ENCODE peak calls at places on chromosomes 13 and 19, in six cellular contexts. V is A549, K is endothelial cell of umbilical vein, T is HepG2, Y is K562, Q is GM12878. U is an unnamed sample.

GRCh38 chr13:92158335-92158734 is 759.9 kb downstream of the GPC5 start:
- DNase-seq in V (no peak), K (no peak), T (no peak), Y (no peak), Q (no peak), U (peak; percentile 56)

GRCh38 chr19:3407556-3408516 is 41.5 kb downstream of the NFIC start:
- DNase-seq in V (no peak), K (no peak), T (peak; percentile 39), Y (peak; percentile 4), Q (no peak), U (no peak)

GRCh38 chr13:23455401-23456185 is 22.1 kb upstream of the SACS start:
- DNase-seq in V (no peak), K (no peak), T (no peak), Y (no peak), Q (no peak), U (no peak)

GRCh38 chr19:48793271-48793670 is 17.6 kb downstream of the BCAT2 start:
- DNase-seq in V (no peak), K (no peak), T (peak; percentile 58), Y (no peak), Q (no peak), U (no peak)

GRCh38 chr13:99172951-99173350 is 27.7 kb upstream of the UBAC2 start:
- DNase-seq in V (no peak), K (no peak), T (no peak), Y (no peak), Q (no peak), U (no peak)

GRCh38 chr13:112576768-112577167 is 11.2 kb downstream of the TUBGCP3 start:
- DNase-seq in V (no peak), K (no peak), T (no peak), Y (no peak), Q (no peak), U (no peak)

GRCh38 chr19:11196406-11197287 is 698 bp downstream of the KANK2 start:
- DNase-seq in V (peak; percentile 29), K (peak; percentile 46), T (no peak), Y (peak; percentile 72), Q (no peak), U (peak; percentile 32)

GRCh38 chr13:102373221-102373620 is 28.6 kb downstream of the FGF14 start:
- DNase-seq in V (no peak), K (no peak), T (no peak), Y (no peak), Q (no peak), U (no peak)

GRCh38 chr13:97257800-97258799 is 36.0 kb downstream of the MBNL2 start:
- DNase-seq in V (peak; percentile 85), K (peak; percentile 98), T (peak; percentile 87), Y (peak; percentile 65), Q (peak; percentile 37), U (peak; percentile 53)

GRCh38 chr19:47036233-47036651 is 12.2 kb downstream of the TMEM160 start:
- DNase-seq in V (no peak), K (no peak), T (no peak), Y (no peak), Q (no peak), U (peak; percentile 93)

GRCh38 chr19:35539314-35539713 is 6.1 kb downstream of the GAPDHS start:
- DNase-seq in V (no peak), K (no peak), T (no peak), Y (no peak), Q (no peak), U (no peak)

GRCh38 chr19:3656747-3657394 is 30.3 kb upstream of the CACTIN start:
- DNase-seq in V (no peak), K (no peak), T (no peak), Y (no peak), Q (no peak), U (no peak)

GRCh38 chr13:50388481-50388880 is 373.2 kb downstream of the KCNRG start:
- DNase-seq in V (no peak), K (peak; percentile 83), T (no peak), Y (no peak), Q (no peak), U (no peak)

GRCh38 chr13:112928958-112929777 is 39.8 kb upstream of the MCF2L start:
- DNase-seq in V (no peak), K (peak; percentile 26), T (peak; percentile 78), Y (no peak), Q (no peak), U (peak; percentile 48)

GRCh38 chr19:56678205-56678604 is 6.6 kb upstream of the ZNF835 start:
- DNase-seq in V (no peak), K (no peak), T (no peak), Y (no peak), Q (no peak), U (no peak)

GRCh38 chr13:50006426-50007135 is 8.7 kb upstream of the KCNRG start:
- DNase-seq in V (no peak), K (peak; percentile 25), T (no peak), Y (no peak), Q (no peak), U (no peak)

GRCh38 chr13:98436379-98436909 is 140.5 kb downstream of the STK24 start:
- DNase-seq in V (no peak), K (no peak), T (no peak), Y (no peak), Q (no peak), U (no peak)

GRCh38 chr13:110334841-110335490 is 27.9 kb downstream of the COL4A2 start:
- DNase-seq in V (no peak), K (no peak), T (no peak), Y (no peak), Q (no peak), U (no peak)

GRCh38 chr19:43760941-43761340 is 6.2 kb upstream of the SMG9 start:
- DNase-seq in V (no peak), K (no peak), T (no peak), Y (no peak), Q (no peak), U (no peak)

GRCh38 chr19:31261651-31262331 is 87.4 kb downstream of the TSHZ3 start:
- DNase-seq in V (no peak), K (no peak), T (no peak), Y (no peak), Q (no peak), U (no peak)

DNA sequence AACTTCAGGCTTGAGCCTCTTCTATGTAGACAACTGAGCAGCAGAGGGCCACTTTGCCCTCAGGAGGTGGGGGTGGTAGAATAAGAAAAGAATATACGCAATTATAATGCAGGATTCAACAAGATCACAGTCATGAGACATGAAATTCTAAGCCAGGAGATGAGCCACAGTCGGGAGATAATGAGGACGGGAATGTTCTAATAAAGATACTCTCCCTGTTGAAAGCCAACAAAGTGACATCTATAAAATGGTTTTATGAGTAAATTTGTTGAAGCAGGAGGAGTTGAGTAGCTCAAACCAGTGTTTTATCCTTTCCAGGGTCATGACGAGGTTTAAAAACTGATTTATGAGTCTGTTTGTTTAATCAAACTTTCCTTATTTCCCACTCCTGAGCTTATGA is 152.0 kb upstream of the SERP2 start:
- DNase-seq in V (no peak), K (no peak), T (no peak), Y (no peak), Q (no peak), U (no peak)
- TF ChIP-seq CTCF in V (no peak), K (no peak), T (no peak), Y (no peak), Q (no peak), U (no peak)

GRCh38 chr13:72290962-72291681 is 424.1 kb upstream of the DACH1 start:
- DNase-seq in V (no peak), K (no peak), T (no peak), Y (no peak), Q (no peak), U (peak; percentile 12)
- TF ChIP-seq MYC in V (no peak), K (no peak), T (no peak), Y (no peak), Q (no peak), U (no peak)

DNA sequence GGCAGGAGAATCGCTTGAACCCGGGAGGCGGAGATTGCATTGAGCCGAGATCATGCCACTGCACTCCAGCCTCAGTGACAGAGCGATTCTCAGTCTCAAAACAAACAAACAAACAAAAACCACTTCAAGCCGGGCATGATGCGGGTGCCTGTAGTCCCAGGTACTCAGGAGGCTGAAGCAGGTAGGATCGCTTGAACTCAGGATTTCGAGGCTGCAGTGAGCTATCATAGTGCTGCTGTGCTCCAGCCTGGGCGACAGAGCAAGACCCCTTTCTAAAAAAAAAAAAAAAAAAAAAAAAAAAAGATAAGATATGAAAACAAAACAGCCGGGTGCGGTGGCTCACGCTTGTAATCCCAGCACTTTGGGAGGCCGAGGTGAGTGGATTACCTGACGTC is 12.9 kb downstream of the PPP1R14A start:
- DNase-seq in V (no peak), K (no peak), T (no peak), Y (no peak), Q (no peak), U (no peak)
- H3K4me3 ChIP-seq in V (peak overlapping the region; percentile 32), K (no peak overlapping the region), T (no peak overlapping the region), Y (no peak overlapping the region), Q (peak overlapping the region; percentile 58), U (no peak overlapping the region)

GRCh38 chr19:19034204-19034624 is 811 bp downstream of the ARMC6 start:
- DNase-seq in V (peak; percentile 86), K (peak; percentile 53), T (peak; percentile 81), Y (peak; percentile 84), Q (peak; percentile 51), U (peak; percentile 93)

GRCh38 chr19:19028526-19028925 is 4.8 kb downstream of the SUGP2 start:
- DNase-seq in V (no peak), K (no peak), T (no peak), Y (no peak), Q (no peak), U (no peak)

GRCh38 chr19:19033426-19034203 is at the start of the genes ARMC6 and SUGP2:
- DNase-seq in V (peak; percentile 86), K (peak; percentile 94), T (peak; percentile 74), Y (peak; percentile 97), Q (peak; percentile 76), U (peak; percentile 94)

GRCh38 chr19:19033176-19033425 is 216 bp downstream of the SUGP2 start:
- DNase-seq in V (no peak), K (no peak), T (no peak), Y (no peak), Q (no peak), U (no peak)

GRCh38 chr19:19032420-19033175 is 719 bp downstream of the SUGP2 start:
- DNase-seq in V (peak; percentile 20), K (peak; percentile 95), T (peak; percentile 80), Y (peak; percentile 85), Q (peak; percentile 65), U (peak; percentile 95)
- TF ChIP-seq CTCF in V (no peak), K (no peak), T (no peak), Y (no peak), Q (no peak), U (no peak)